ENCODE peak calls at places on chromosomes 4 and X, in five cellular contexts. One of them, this sample, is unnamed. For H3K4me1, the result is how much of the 10 kb centered on the place peaks cover.

GRCh38 chr4:108060164-108060563 is 70.5 kb downstream of the HADH start:
- DNase-seq in colonic mucosa: no peak
- DNase-seq in lower lobe of right lung: no peak
- DNase-seq in MM.1S: no peak
- DNase-seq in GM23338: peak
- DNase-seq in this sample: no peak

GRCh38 chr4:174926958-174927357 is 8.8 kb downstream of the ADAM29 start:
- DNase-seq in GM23338: no peak
- DNase-seq in lower lobe of right lung: no peak
- DNase-seq in MM.1S: no peak
- DNase-seq in colonic mucosa: no peak
- DNase-seq in this sample: no peak

GRCh38 chr4:150972592-150972991 is 42.5 kb downstream of the LRBA start:
- DNase-seq in lower lobe of right lung: no peak
- DNase-seq in colonic mucosa: no peak
- DNase-seq in MM.1S: no peak
- DNase-seq in GM23338: no peak
- DNase-seq in this sample: no peak

GRCh38 chr4:24686866-24687672 is 102.7 kb upstream of the DHX15 start:
- DNase-seq in colonic mucosa: peak
- DNase-seq in GM23338: peak
- DNase-seq in MM.1S: no peak
- DNase-seq in lower lobe of right lung: peak
- DNase-seq in this sample: no peak

GRCh38 chr4:81426770-81427604 is 44.7 kb downstream of the RASGEF1B start:
- DNase-seq in lower lobe of right lung: no peak
- DNase-seq in colonic mucosa: no peak
- DNase-seq in MM.1S: no peak
- DNase-seq in GM23338: peak
- DNase-seq in this sample: no peak

GRCh38 chr4:13705521-13706035 is 78.1 kb upstream of the BOD1L1 start:
- DNase-seq in MM.1S: peak
- DNase-seq in GM23338: peak
- DNase-seq in colonic mucosa: peak
- DNase-seq in lower lobe of right lung: peak
- DNase-seq in this sample: no peak

GRCh38 chr4:89878611-89879010 is 16.0 kb upstream of the MMRN1 start:
- DNase-seq in colonic mucosa: no peak
- DNase-seq in MM.1S: no peak
- DNase-seq in lower lobe of right lung: no peak
- DNase-seq in GM23338: no peak
- DNase-seq in this sample: no peak

GRCh38 chrX:154132366-154132765 is 11.7 kb upstream of the OPN1LW start:
- DNase-seq in MM.1S: no peak
- DNase-seq in lower lobe of right lung: no peak
- DNase-seq in GM23338: no peak
- DNase-seq in colonic mucosa: no peak
- DNase-seq in this sample: no peak

GRCh38 chrX:9249452-9249851 is 215.4 kb upstream of the TBL1X start:
- DNase-seq in lower lobe of right lung: no peak
- DNase-seq in MM.1S: no peak
- DNase-seq in GM23338: no peak
- DNase-seq in colonic mucosa: no peak
- DNase-seq in this sample: no peak

GRCh38 chr4:94342713-94343112 is at the start of gene HPGDS:
- DNase-seq in lower lobe of right lung: no peak
- DNase-seq in colonic mucosa: no peak
- DNase-seq in MM.1S: no peak
- DNase-seq in GM23338: no peak
- DNase-seq in this sample: no peak

GRCh38 chrX:144214651-144215050 is 330.8 kb downstream of the UBE2NL start:
- DNase-seq in GM23338: no peak
- DNase-seq in lower lobe of right lung: no peak
- DNase-seq in colonic mucosa: no peak
- DNase-seq in MM.1S: no peak
- DNase-seq in this sample: no peak

GRCh38 chrX:144219035-144219434 is 335.2 kb downstream of the UBE2NL start:
- DNase-seq in GM23338: no peak
- DNase-seq in colonic mucosa: no peak
- DNase-seq in lower lobe of right lung: peak
- DNase-seq in MM.1S: no peak
- DNase-seq in this sample: no peak
- TF ChIP-seq CTCF in GM23338: no peak
- TF ChIP-seq CTCF in colonic mucosa: no peak
- TF ChIP-seq CTCF in lower lobe of right lung: no peak
- TF ChIP-seq CTCF in MM.1S: no peak
- TF ChIP-seq CTCF in this sample: no peak

GRCh38 chrX:29110041-29110440 is 522.8 kb downstream of the IL1RAPL1 start:
- DNase-seq in MM.1S: no peak
- DNase-seq in colonic mucosa: no peak
- DNase-seq in lower lobe of right lung: no peak
- DNase-seq in GM23338: no peak
- DNase-seq in this sample: no peak
- H3K4me1 ChIP-seq in MM.1S: under half
- H3K4me1 ChIP-seq in colonic mucosa: under half
- H3K4me1 ChIP-seq in lower lobe of right lung: under half
- H3K4me1 ChIP-seq in GM23338: under half
- H3K4me1 ChIP-seq in this sample: under half

GRCh38 chr4:71293705-71294104 is 45.1 kb upstream of the SLC4A4 start:
- DNase-seq in colonic mucosa: no peak
- DNase-seq in GM23338: no peak
- DNase-seq in MM.1S: no peak
- DNase-seq in lower lobe of right lung: no peak
- DNase-seq in this sample: no peak

GRCh38 chr4:71292228-71292627 is 46.6 kb upstream of the SLC4A4 start:
- DNase-seq in colonic mucosa: no peak
- DNase-seq in lower lobe of right lung: no peak
- DNase-seq in MM.1S: no peak
- DNase-seq in GM23338: no peak
- DNase-seq in this sample: no peak

GRCh38 chr4:71296945-71297344 is 41.9 kb upstream of the SLC4A4 start:
- DNase-seq in MM.1S: no peak
- DNase-seq in colonic mucosa: peak
- DNase-seq in GM23338: no peak
- DNase-seq in lower lobe of right lung: no peak
- DNase-seq in this sample: no peak

GRCh38 chr4:71290481-71290880 is 48.3 kb upstream of the SLC4A4 start:
- DNase-seq in lower lobe of right lung: no peak
- DNase-seq in colonic mucosa: no peak
- DNase-seq in GM23338: no peak
- DNase-seq in MM.1S: no peak
- DNase-seq in this sample: no peak

GRCh38 chr4:71294301-71294700 is 44.5 kb upstream of the SLC4A4 start:
- DNase-seq in colonic mucosa: no peak
- DNase-seq in MM.1S: no peak
- DNase-seq in GM23338: no peak
- DNase-seq in lower lobe of right lung: no peak
- DNase-seq in this sample: no peak
- H3K27ac ChIP-seq in colonic mucosa: no peak
- H3K27ac ChIP-seq in MM.1S: no peak
- H3K27ac ChIP-seq in GM23338: no peak
- H3K27ac ChIP-seq in lower lobe of right lung: no peak
- H3K27ac ChIP-seq in this sample: no peak

GRCh38 chr4:160194716-160195115 is 1091.8 kb downstream of the RAPGEF2 start:
- DNase-seq in MM.1S: no peak
- DNase-seq in lower lobe of right lung: no peak
- DNase-seq in GM23338: peak
- DNase-seq in colonic mucosa: no peak
- DNase-seq in this sample: no peak

GRCh38 chr4:160193787-160194186 is 1090.9 kb downstream of the RAPGEF2 start:
- DNase-seq in MM.1S: no peak
- DNase-seq in lower lobe of right lung: no peak
- DNase-seq in colonic mucosa: no peak
- DNase-seq in GM23338: peak
- DNase-seq in this sample: no peak
- TF ChIP-seq CTCF in MM.1S: no peak
- TF ChIP-seq CTCF in lower lobe of right lung: no peak
- TF ChIP-seq CTCF in colonic mucosa: no peak
- TF ChIP-seq CTCF in GM23338: peak
- TF ChIP-seq CTCF in this sample: no peak

GRCh38 chr4:87116230-87116629 is 104.2 kb downstream of the KLHL8 start:
- DNase-seq in colonic mucosa: no peak
- DNase-seq in GM23338: no peak
- DNase-seq in MM.1S: no peak
- DNase-seq in lower lobe of right lung: no peak
- DNase-seq in this sample: no peak
- H3K4me1 ChIP-seq in colonic mucosa: under half
- H3K4me1 ChIP-seq in GM23338: under half
- H3K4me1 ChIP-seq in MM.1S: under half
- H3K4me1 ChIP-seq in lower lobe of right lung: under half
- H3K4me1 ChIP-seq in this sample: under half

GRCh38 chrX:2391869-2392606 is 108.7 kb downstream of the DHRSX start:
- DNase-seq in lower lobe of right lung: no peak
- DNase-seq in colonic mucosa: no peak
- DNase-seq in GM23338: peak
- DNase-seq in MM.1S: no peak
- DNase-seq in this sample: no peak
- H3K27ac ChIP-seq in lower lobe of right lung: no peak
- H3K27ac ChIP-seq in colonic mucosa: no peak
- H3K27ac ChIP-seq in GM23338: no peak
- H3K27ac ChIP-seq in MM.1S: no peak
- H3K27ac ChIP-seq in this sample: no peak

GRCh38 chrX:129705377-129705925 is 33.3 kb upstream of the XPNPEP2 start:
- DNase-seq in lower lobe of right lung: no peak
- DNase-seq in MM.1S: no peak
- DNase-seq in GM23338: no peak
- DNase-seq in colonic mucosa: no peak
- DNase-seq in this sample: no peak

GRCh38 chrX:129698150-129698549 is 40.6 kb upstream of the XPNPEP2 start:
- DNase-seq in lower lobe of right lung: no peak
- DNase-seq in MM.1S: no peak
- DNase-seq in colonic mucosa: no peak
- DNase-seq in GM23338: no peak
- DNase-seq in this sample: no peak

GRCh38 chrX:129700536-129700935 is 38.2 kb upstream of the XPNPEP2 start:
- DNase-seq in lower lobe of right lung: no peak
- DNase-seq in GM23338: no peak
- DNase-seq in colonic mucosa: no peak
- DNase-seq in MM.1S: no peak
- DNase-seq in this sample: no peak

GRCh38 chrX:129704491-129704890 is 34.3 kb upstream of the XPNPEP2 start:
- DNase-seq in lower lobe of right lung: no peak
- DNase-seq in GM23338: no peak
- DNase-seq in colonic mucosa: no peak
- DNase-seq in MM.1S: no peak
- DNase-seq in this sample: no peak

GRCh38 chrX:129701624-129702069 is 37.1 kb upstream of the XPNPEP2 start:
- DNase-seq in GM23338: no peak
- DNase-seq in colonic mucosa: peak
- DNase-seq in MM.1S: no peak
- DNase-seq in lower lobe of right lung: no peak
- DNase-seq in this sample: no peak
- TF ChIP-seq CTCF in GM23338: no peak
- TF ChIP-seq CTCF in colonic mucosa: no peak
- TF ChIP-seq CTCF in MM.1S: no peak
- TF ChIP-seq CTCF in lower lobe of right lung: no peak
- TF ChIP-seq CTCF in this sample: no peak

This sample was measured in DND-41.